ENCODE peak calls at places on chromosomes 4 and X, in seven cellular contexts. K is H9, B is heart left ventricle, R is MM.1S, G is astrocyte of the cerebellum, U is AG10803, P is glutamatergic neuron. T is an unnamed sample.

GRCh38 chr4:168273838-168274237 is 44.7 kb downstream of the DDX60 start:
- DNase-seq in K (no peak), P (no peak), R (no peak), U (no peak), G (no peak), B (no peak), T (no peak)

GRCh38 chrX:12709047-12709446 is 82.2 kb upstream of the PRPS2 start:
- DNase-seq in K (peak), G (no peak), B (no peak), U (no peak), P (no peak), R (no peak), T (peak)

GRCh38 chr4:141711211-141711610 is 74.8 kb downstream of the IL15 start:
- DNase-seq in B (no peak), P (no peak), G (peak), K (no peak), U (peak), R (no peak), T (no peak)

GRCh38 chr4:47566975-47567374 is 81.9 kb downstream of the ATP10D start:
- DNase-seq in G (no peak), P (no peak), U (no peak), B (no peak), R (no peak), K (no peak), T (no peak)

GRCh38 chr4:92236907-92237306 is 66.9 kb upstream of the GRID2 start:
- DNase-seq in B (no peak), G (no peak), K (no peak), U (no peak), P (no peak), R (no peak), T (no peak)

GRCh38 chrX:107355533-107355932 is 93.9 kb upstream of the FRMPD3 start:
- DNase-seq in G (no peak), U (no peak), R (no peak), P (no peak), K (peak), B (no peak), T (no peak)

GRCh38 chrX:141989802-141990201 is 86.1 kb downstream of the MAGEC1 start:
- DNase-seq in G (no peak), U (no peak), K (no peak), B (no peak), P (no peak), R (no peak), T (no peak)

GRCh38 chrX:115459883-115460564 is 101.0 kb upstream of the PLS3 start:
- DNase-seq in U (peak), P (no peak), B (no peak), G (no peak), K (no peak), R (no peak), T (no peak)

GRCh38 chr4:131644619-131645018 is 1504.5 kb upstream of the PCDH10 start:
- DNase-seq in P (peak), K (peak), R (no peak), G (no peak), B (no peak), U (no peak), T (no peak)

GRCh38 chr4:142913461-142914030 is 67.4 kb upstream of the INPP4B start:
- DNase-seq in R (no peak), U (peak), P (no peak), B (no peak), G (no peak), K (no peak), T (no peak)

GRCh38 chrX:17030092-17030491 is 83.6 kb downstream of the REPS2 start:
- DNase-seq in R (no peak), B (no peak), U (no peak), G (no peak), P (no peak), K (no peak), T (no peak)

GRCh38 chr4:179843370-179843769 is 2399.8 kb upstream of the TENM3 start:
- DNase-seq in R (no peak), P (no peak), K (no peak), B (no peak), G (no peak), U (no peak), T (no peak)

GRCh38 chrX:25555521-25555920 is 539.8 kb upstream of the ARX start:
- DNase-seq in K (no peak), G (no peak), B (no peak), R (no peak), P (no peak), U (no peak), T (no peak)

GRCh38 chr4:138097912-138098600 is 144.1 kb downstream of the SLC7A11 start:
- DNase-seq in G (no peak), B (no peak), K (no peak), P (no peak), U (no peak), R (no peak), T (no peak)

GRCh38 chr4:163161536-163162205 is 5.0 kb downstream of the NAF1 start:
- DNase-seq in K (no peak), P (no peak), U (peak), R (no peak), G (no peak), B (no peak), T (no peak)

GRCh38 chr4:148145475-148145874 is 296.7 kb downstream of the NR3C2 start:
- DNase-seq in R (no peak), P (no peak), K (no peak), G (no peak), U (no peak), B (no peak), T (no peak)

GRCh38 chr4:151766691-151767090 is 5.9 kb upstream of the GATB start:
- DNase-seq in R (no peak), P (no peak), B (no peak), G (no peak), K (no peak), U (no peak), T (no peak)

GRCh38 chr4:40665844-40666243 is 36.2 kb upstream of the RBM47 start:
- DNase-seq in R (no peak), G (no peak), U (no peak), P (no peak), B (no peak), K (no peak), T (no peak)

GRCh38 chr4:38764292-38764691 is 18.5 kb downstream of the TLR10 start:
- DNase-seq in P (no peak), U (no peak), G (no peak), K (no peak), B (no peak), R (no peak), T (no peak)

GRCh38 chr4:185139736-185140135 is 3.3 kb upstream of the SLC25A4 start:
- DNase-seq in K (no peak), B (peak), G (no peak), P (no peak), R (no peak), U (no peak), T (no peak)

GRCh38 chr4:152516156-152516555 is 19.7 kb downstream of the FBXW7 start:
- DNase-seq in G (no peak), B (no peak), U (peak), P (no peak), R (no peak), K (no peak), T (no peak)

GRCh38 chr4:151147000-151147399 is 47.6 kb downstream of the RPS3A start:
- DNase-seq in U (peak), P (no peak), B (no peak), R (no peak), K (no peak), G (no peak), T (no peak)

GRCh38 chr4:180589575-180589974 is 1653.6 kb upstream of the TENM3 start:
- DNase-seq in B (no peak), P (no peak), K (no peak), G (no peak), U (no peak), R (no peak), T (no peak)

GRCh38 chrX:13487731-13488505 is 81.5 kb upstream of the EGFL6 start:
- DNase-seq in U (peak), R (peak), K (peak), P (no peak), B (peak), G (peak), T (peak)

GRCh38 chrX:137848291-137848905 is 282.5 kb downstream of the ZIC3 start:
- DNase-seq in B (no peak), R (no peak), P (no peak), U (no peak), G (no peak), K (peak), T (no peak)

GRCh38 chr4:144656857-144657256 is 10.9 kb downstream of the HHIP start:
- DNase-seq in K (no peak), U (peak), B (no peak), R (no peak), G (peak), P (no peak), T (no peak)

GRCh38 chrX:41619221-41619620 is 69.6 kb upstream of the GPR34 start:
- DNase-seq in K (no peak), B (no peak), P (no peak), G (no peak), R (no peak), U (no peak), T (no peak)

DNA sequence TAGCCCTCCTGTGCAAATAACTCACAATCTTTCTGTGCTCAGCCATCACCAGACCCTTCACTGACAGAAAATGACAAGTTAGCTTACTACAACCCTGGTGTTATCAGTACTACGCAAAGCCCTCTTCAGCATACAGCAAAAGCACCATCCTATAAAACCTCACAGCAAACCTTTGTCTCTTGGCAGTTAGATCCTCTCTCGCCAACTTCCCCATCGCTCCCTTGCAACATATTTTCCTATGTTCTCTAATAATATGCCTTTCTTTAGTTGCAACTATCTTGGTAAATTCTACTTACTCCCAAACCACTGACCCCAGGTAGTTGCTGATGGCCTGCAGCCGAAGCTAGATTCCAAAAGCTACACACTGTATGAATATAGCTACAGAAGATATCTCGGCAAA is 856.9 kb upstream of the FRG1 start:
- DNase-seq in K (no peak), P (no peak), G (no peak), U (no peak), B (no peak), R (no peak), T (no peak)
- TF ChIP-seq CTCF in K (no peak), P (no peak), G (no peak), U (no peak), B (no peak), R (no peak), T (no peak)

DNA sequence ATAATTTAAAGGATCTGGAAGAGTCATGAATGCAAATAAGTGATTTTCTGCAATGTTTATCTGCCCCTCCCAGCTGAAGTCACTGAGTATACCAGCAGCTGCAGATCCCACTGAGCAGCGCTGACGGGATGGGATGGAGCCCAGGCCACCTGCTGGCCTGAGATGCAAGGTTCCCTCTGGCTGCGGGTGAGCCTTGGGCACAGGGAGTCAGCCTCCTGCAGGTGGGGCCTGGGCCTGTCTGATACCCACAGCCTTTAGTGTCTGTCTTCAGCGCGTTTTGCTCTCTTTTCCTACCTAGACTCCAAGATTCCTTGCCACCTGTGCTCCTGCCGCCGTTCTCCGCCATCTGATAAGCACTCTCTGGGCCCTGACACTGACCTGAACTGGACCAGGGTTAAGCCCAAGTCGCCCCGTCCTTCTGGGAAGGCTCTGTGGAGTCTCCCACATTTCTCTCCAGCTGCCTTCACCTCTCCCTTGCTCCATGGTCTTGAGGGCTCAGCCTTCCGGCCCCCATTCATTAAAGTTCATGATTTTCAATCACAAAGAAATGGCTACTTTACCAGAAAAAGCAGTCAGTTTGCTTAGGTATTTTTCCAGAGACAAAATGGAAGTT is 223.1 kb upstream of the FAT1 start:
- DNase-seq in R (no peak), K (peak), B (no peak), P (peak), U (no peak), G (no peak), T (no peak)
- TF ChIP-seq CTCF in R (peak), K (peak), B (no peak), P (peak), U (peak), G (peak), T (no peak)

GRCh38 chr4:20432098-20432497 is 180.4 kb downstream of the SLIT2 start:
- DNase-seq in K (no peak), B (no peak), U (peak), P (no peak), G (no peak), R (no peak), T (no peak)

GRCh38 chr4:20426028-20426427 is 174.3 kb downstream of the SLIT2 start:
- DNase-seq in K (no peak), U (no peak), P (no peak), R (no peak), B (no peak), G (no peak), T (no peak)

GRCh38 chr4:20431422-20432014 is 179.8 kb downstream of the SLIT2 start:
- DNase-seq in G (peak), B (no peak), K (no peak), P (no peak), U (no peak), R (no peak), T (no peak)

GRCh38 chr4:20430555-20430954 is 178.8 kb downstream of the SLIT2 start:
- DNase-seq in G (no peak), B (no peak), P (no peak), K (no peak), R (no peak), U (peak), T (no peak)

GRCh38 chr4:20428410-20429160 is 176.9 kb downstream of the SLIT2 start:
- DNase-seq in P (no peak), K (no peak), G (no peak), U (no peak), B (no peak), R (no peak), T (no peak)
- TF ChIP-seq CTCF in P (peak), K (peak), G (peak), U (peak), B (no peak), R (peak), T (peak)

GRCh38 chrX:8201896-8202331 is 30.8 kb upstream of the VCX2 start:
- DNase-seq in P (no peak), B (peak), R (no peak), G (peak), U (no peak), K (no peak), T (no peak)

GRCh38 chrX:8204169-8204935 is 33.3 kb upstream of the VCX2 start:
- DNase-seq in K (no peak), U (no peak), P (no peak), B (no peak), G (no peak), R (no peak), T (no peak)
- TF ChIP-seq CTCF in K (no peak), U (no peak), P (no peak), B (no peak), G (no peak), R (no peak), T (no peak)

GRCh38 chr4:75048208-75048879 is 115.4 kb downstream of the PARM1 start:
- DNase-seq in B (no peak), G (no peak), K (no peak), U (no peak), P (peak), R (no peak), T (no peak)
- TF ChIP-seq CTCF in B (no peak), G (no peak), K (peak), U (no peak), P (peak), R (no peak), T (no peak)

T was measured in GM13977.